ENCODE peak calls at places on chromosomes 5 and 9, in six cellular contexts. J is K562, U is H1, T is HCT116, C is HepG2, E is GM12878. Z is an unnamed sample. For H3K9me3, the result is how much of the 10 kb centered on the place peaks cover.

GRCh38 chr5:61431923-61432620 is 100.0 kb downstream of the ZSWIM6 start:
- DNase-seq in J (no peak), U (no peak), T (no peak), C (no peak), E (no peak), Z (no peak)

GRCh38 chr5:43037929-43038510 is 2.1 kb downstream of the ANXA2R start:
- DNase-seq in J (no peak), U (no peak), T (no peak), C (no peak), E (no peak), Z (no peak)

GRCh38 chr5:60161340-60161934 is 267.9 kb upstream of the PDE4D start:
- DNase-seq in J (no peak), U (no peak), T (peak), C (peak), E (peak), Z (peak)

GRCh38 chr9:75161116-75161857 is 73.0 kb downstream of the OSTF1 start:
- DNase-seq in J (no peak), U (no peak), T (no peak), C (no peak), E (no peak), Z (no peak)

GRCh38 chr9:77922587-77922986 is 109.0 kb downstream of the GNAQ start:
- DNase-seq in J (no peak), U (no peak), T (no peak), C (no peak), E (no peak), Z (no peak)

GRCh38 chr9:90965141-90965910 is 163.7 kb downstream of the SYK start:
- DNase-seq in J (no peak), U (no peak), T (no peak), C (no peak), E (no peak), Z (no peak)

GRCh38 chr9:85743290-85744128 is 1.8 kb upstream of the AGTPBP1 start:
- DNase-seq in J (peak), U (no peak), T (peak), C (peak), E (no peak), Z (no peak)

GRCh38 chr5:10623305-10623910 is 59.5 kb downstream of the ANKRD33B start:
- DNase-seq in J (no peak), U (no peak), T (no peak), C (no peak), E (no peak), Z (no peak)

GRCh38 chr9:121850366-121850765 is 198.9 kb downstream of the DAB2IP start:
- DNase-seq in J (no peak), U (no peak), T (no peak), C (no peak), E (no peak), Z (no peak)

GRCh38 chr5:146515473-146516150 is 378 bp downstream of the GPR151 start:
- DNase-seq in J (no peak), U (no peak), T (no peak), C (no peak), E (no peak), Z (no peak)

DNA sequence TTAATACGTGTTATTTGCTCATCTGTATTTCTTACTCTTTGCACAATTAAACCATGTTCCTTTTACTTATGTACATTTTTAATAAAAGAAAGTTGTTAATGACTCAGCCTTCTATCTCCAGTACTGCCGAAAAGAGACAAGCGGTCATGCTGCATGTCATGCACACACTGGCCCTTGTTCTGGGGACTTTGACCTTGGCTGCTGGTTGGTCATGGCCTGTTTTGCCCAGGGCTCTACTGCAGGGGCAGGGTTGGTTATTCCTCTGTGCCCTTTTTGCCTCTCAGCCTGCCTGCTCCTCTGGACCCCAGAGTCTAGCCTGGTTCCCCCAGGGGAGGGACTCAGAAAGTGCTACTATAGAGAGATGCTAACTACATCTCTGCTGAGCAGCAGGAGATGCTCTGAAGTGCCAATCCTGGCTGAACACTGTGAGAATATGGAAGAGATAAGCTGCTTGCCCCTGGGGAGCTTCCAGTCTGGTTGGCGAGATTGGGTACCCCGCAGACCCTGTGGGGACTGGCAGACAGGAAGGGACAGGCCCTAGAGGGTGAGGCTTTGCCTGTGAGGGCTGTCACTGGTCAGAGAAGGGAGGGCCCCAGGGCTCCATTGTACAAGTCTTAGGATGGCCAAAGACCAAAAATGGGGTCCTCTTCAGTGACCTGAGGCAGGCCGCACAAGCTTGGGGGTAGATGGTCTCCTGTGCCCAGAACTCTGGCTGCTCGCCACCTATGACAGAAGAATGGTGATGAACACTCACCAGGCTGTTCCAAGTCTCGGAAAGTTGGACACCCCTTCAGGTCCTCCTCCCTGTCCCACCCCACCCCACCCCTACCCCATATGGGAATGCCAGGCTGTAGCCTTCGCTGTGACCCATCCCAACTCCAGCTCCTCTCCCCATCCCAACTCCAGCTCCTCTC is 14.4 kb downstream of the IRF1 start:
- DNase-seq in J (no peak), U (no peak), T (no peak), C (peak), E (no peak), Z (no peak)
- H3K4me3 ChIP-seq in J (no peak), U (no peak), T (no peak), C (peak), E (no peak), Z (no peak)

GRCh38 chr9:93988056-93988455 is 32.9 kb upstream of the BARX1 start:
- DNase-seq in J (no peak), U (no peak), T (no peak), C (no peak), E (no peak), Z (no peak)
- H3K9me3 ChIP-seq in J (under half), U (under half), T (under half), C (under half), E (under half), Z (under half)

GRCh38 chr5:109695005-109695926 is 5.5 kb downstream of the MAN2A1 start:
- DNase-seq in J (peak), U (no peak), T (no peak), C (no peak), E (peak), Z (no peak)
- TF ChIP-seq ZNF274 in J (no peak), U (no peak), T (no peak), C (no peak), E (no peak), Z (no peak)

GRCh38 chr5:39058178-39058577 is 16.0 kb downstream of the RICTOR start:
- DNase-seq in J (no peak), U (no peak), T (no peak), C (no peak), E (no peak), Z (no peak)
- H3K4me3 ChIP-seq in J (no peak), U (no peak), T (no peak), C (no peak), E (peak), Z (no peak)

DNA sequence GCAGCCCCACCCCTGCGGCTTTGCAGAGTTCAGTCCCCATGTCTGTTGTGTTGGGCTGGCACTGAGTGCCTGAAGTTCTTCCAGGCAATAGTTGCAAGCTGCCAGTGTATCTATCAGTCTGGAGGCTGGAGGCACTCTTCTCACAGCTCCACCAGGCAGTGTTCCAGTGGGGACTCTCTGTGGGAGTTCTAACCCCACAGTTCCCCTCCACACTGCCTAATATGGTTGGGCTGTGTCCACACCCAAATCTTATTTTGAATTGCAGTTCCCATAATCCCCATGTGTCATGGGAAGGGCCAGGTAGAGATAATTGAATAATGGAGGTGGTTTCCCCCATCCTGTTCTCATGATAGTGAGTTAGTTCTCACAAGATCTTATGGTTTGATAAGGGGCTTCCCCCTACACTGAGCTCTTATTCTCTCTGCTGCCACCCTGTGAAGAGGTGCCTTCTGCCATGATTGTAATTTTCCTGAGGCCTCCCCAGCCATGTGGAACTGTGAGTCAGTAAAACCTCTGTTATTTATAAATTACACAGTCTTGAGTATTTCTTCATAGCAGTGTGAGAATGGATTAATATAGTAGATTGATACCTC is 237.4 kb upstream of the ADRA1B start:
- DNase-seq in J (no peak), U (no peak), T (no peak), C (no peak), E (no peak), Z (no peak)
- H3K9me3 ChIP-seq in J (under half), U (under half), T (under half), C (half or more), E (under half), Z (under half)

GRCh38 chr5:27216367-27216941 is 178.1 kb upstream of the CDH9 start:
- DNase-seq in J (no peak), U (no peak), T (no peak), C (no peak), E (no peak), Z (no peak)

GRCh38 chr5:27217977-27218376 is 179.6 kb upstream of the CDH9 start:
- DNase-seq in J (no peak), U (no peak), T (no peak), C (no peak), E (no peak), Z (no peak)

GRCh38 chr5:27217160-27217956 is 179.0 kb upstream of the CDH9 start:
- DNase-seq in J (peak), U (no peak), T (no peak), C (no peak), E (no peak), Z (no peak)

GRCh38 chr5:27221410-27221809 is 183.0 kb upstream of the CDH9 start:
- DNase-seq in J (no peak), U (no peak), T (no peak), C (no peak), E (no peak), Z (no peak)

DNA sequence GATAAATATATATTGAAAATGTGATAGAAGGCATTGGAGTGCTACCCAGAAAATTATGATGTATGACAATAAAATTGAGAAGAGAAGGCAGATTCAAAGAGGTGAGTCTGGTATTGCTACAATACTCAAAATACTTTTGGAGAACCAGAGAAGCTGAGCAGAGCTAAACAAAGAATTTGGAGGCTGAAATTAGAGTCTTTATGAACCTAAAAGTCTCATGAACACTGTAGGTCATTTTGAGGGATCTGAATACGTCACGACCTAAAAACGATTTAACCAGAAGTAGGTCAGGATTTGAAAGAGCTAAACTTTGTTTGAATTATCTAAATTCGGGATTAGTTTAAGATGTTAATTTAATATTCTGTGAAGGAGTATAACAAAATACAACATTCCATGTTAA is 182.4 kb upstream of the CDH9 start:
- DNase-seq in J (no peak), U (no peak), T (no peak), C (no peak), E (no peak), Z (no peak)
- TF ChIP-seq ZNF274 in J (no peak), U (no peak), T (no peak), C (no peak), E (no peak), Z (no peak)

GRCh38 chr5:102294996-102295395 is 1.1 kb downstream of the SLCO4C1 start:
- DNase-seq in J (no peak), U (no peak), T (no peak), C (no peak), E (no peak), Z (no peak)
- H3K4me3 ChIP-seq in J (no peak), U (peak), T (no peak), C (peak), E (no peak), Z (peak)

Z was measured in NT2/D1.